ENCODE peak calls at places on chromosomes 3 and 15, in nine cellular contexts. X is central memory CD4-positive, alpha-beta T cell; M is GM06990; A is stimulated activated CD4-positive, alpha-beta T cell treated with anti-CD3 and anti-CD28 coated beads, Interleukin-12 subunit alpha, Interleukin-12 subunit beta, amount 100 ng/mL, for 24 hours; H is NCI-H1105; T is heart left ventricle; J is Peyer's patch; D is T-helper 1 cell; G is LHCN-M2. O is an unnamed sample.

GRCh38 chr15:68413363-68414255 is 18.4 kb downstream of the ITGA11 start:
- DNase-seq in D (no peak), A (no peak), X (no peak), J (peak), G (no peak), M (no peak), H (no peak), T (no peak), O (no peak)

GRCh38 chr3:174862101-174862500 is 3.0 kb downstream of the NAALADL2 start:
- DNase-seq in G (peak), D (no peak), T (no peak), J (peak), A (no peak), X (no peak), H (peak), M (no peak), O (peak)

GRCh38 chr15:81765816-81766215 is 280.0 kb downstream of the MEX3B start:
- DNase-seq in X (no peak), A (no peak), M (no peak), T (no peak), D (no peak), H (no peak), J (no peak), G (no peak), O (no peak)

GRCh38 chr3:183309276-183309675 is 56.2 kb downstream of the B3GNT5 start:
- DNase-seq in X (no peak), A (no peak), J (peak), G (no peak), D (no peak), M (no peak), T (peak), H (no peak), O (no peak)

GRCh38 chr15:73165844-73166243 is 113.6 kb downstream of the NEO1 start:
- DNase-seq in D (no peak), M (no peak), H (no peak), A (no peak), G (no peak), T (no peak), X (no peak), J (no peak), O (no peak)

GRCh38 chr3:149023951-149024350 is 32.6 kb downstream of the GYG1 start:
- DNase-seq in T (no peak), D (no peak), G (peak), J (no peak), X (no peak), A (no peak), H (no peak), M (no peak), O (no peak)

GRCh38 chr3:114899186-114899931 is 247.7 kb downstream of the ZBTB20 start:
- DNase-seq in M (no peak), H (peak), A (no peak), D (no peak), G (peak), X (no peak), J (no peak), T (no peak), O (peak)

GRCh38 chr15:90660195-90660995 is 56.8 kb upstream of the BLM start:
- DNase-seq in J (peak), G (peak), D (peak), M (peak), X (peak), A (peak), H (no peak), T (peak), O (no peak)

GRCh38 chr3:143119974-143120715 is 574 bp downstream of the CHST2 start:
- DNase-seq in M (peak), G (peak), D (peak), T (peak), A (peak), J (peak), X (peak), H (peak), O (peak)

GRCh38 chr3:73745429-73746247 is 120.9 kb upstream of the PDZRN3 start:
- DNase-seq in T (no peak), X (no peak), D (no peak), M (no peak), G (no peak), A (no peak), H (peak), J (no peak), O (no peak)

GRCh38 chr3:184428561-184429175 is 48.8 kb downstream of the CHRD start:
- DNase-seq in X (no peak), A (no peak), T (no peak), H (no peak), D (no peak), G (no peak), J (no peak), M (no peak), O (no peak)

GRCh38 chr3:128239304-128239703 is 86.0 kb downstream of the EEFSEC start:
- DNase-seq in A (no peak), M (no peak), J (no peak), D (no peak), X (no peak), T (no peak), G (no peak), H (no peak), O (no peak)

GRCh38 chr3:134796313-134797079 is 1.4 kb downstream of the EPHB1 start:
- DNase-seq in H (peak), G (peak), A (no peak), D (no peak), X (no peak), J (no peak), M (peak), T (no peak), O (no peak)

O was measured in SK-N-DZ.